ENCODE peak calls at places on chromosomes 4 and X, in seven cellular contexts. O, K, Q, Z, B, R and U are unnamed samples.

GRCh38 chrX:9586992-9587392 is 122.1 kb downstream of the TBL1X start:
- DNase-seq in O (peak), K (no peak), Q (no peak), Z (no peak), B (no peak), R (no peak), U (peak)

GRCh38 chr4:79042079-79042674 is 102.9 kb upstream of the PAQR3 start:
- DNase-seq in O (peak), K (no peak), Q (peak), Z (no peak), B (no peak), R (peak), U (peak)

GRCh38 chrX:130111220-130111934 is 1.1 kb upstream of the ELF4 start:
- DNase-seq in O (peak), K (no peak), Q (no peak), Z (no peak), B (no peak), R (no peak), U (peak)

GRCh38 chr4:17463606-17464005 is 48.3 kb downstream of the QDPR start:
- DNase-seq in O (no peak), K (no peak), Q (no peak), Z (no peak), B (no peak), R (no peak), U (no peak)

GRCh38 chr4:6647169-6647568 is 6.7 kb downstream of the MRFAP1 start:
- DNase-seq in O (no peak), K (no peak), Q (no peak), Z (no peak), B (no peak), R (no peak), U (no peak)

GRCh38 chrX:1444896-1445480 is 7.7 kb downstream of the ASMTL start:
- DNase-seq in O (no peak), K (no peak), Q (no peak), Z (no peak), B (no peak), R (no peak), U (no peak)

GRCh38 chr4:182752158-182752910 is 164.9 kb downstream of the DCTD start:
- DNase-seq in O (peak), K (no peak), Q (no peak), Z (no peak), B (no peak), R (peak), U (no peak)

GRCh38 chr4:140163029-140163810 is 9.2 kb upstream of the MAML3 start:
- DNase-seq in O (no peak), K (no peak), Q (no peak), Z (no peak), B (no peak), R (peak), U (no peak)

GRCh38 chr4:120841580-120841979 is 80.9 kb downstream of the PRDM5 start:
- DNase-seq in O (no peak), K (no peak), Q (no peak), Z (no peak), B (no peak), R (peak), U (no peak)

GRCh38 chrX:331145-331771 is 12.7 kb upstream of the GTPBP6 start:
- DNase-seq in O (peak), K (no peak), Q (peak), Z (no peak), B (no peak), R (peak), U (peak)

GRCh38 chr4:16544251-16544721 is 318.0 kb upstream of the TAPT1 start:
- DNase-seq in O (no peak), K (no peak), Q (no peak), Z (no peak), B (no peak), R (peak), U (no peak)

GRCh38 chr4:3107271-3108185 is 33.0 kb downstream of the HTT start:
- DNase-seq in O (no peak), K (no peak), Q (peak), Z (no peak), B (no peak), R (peak), U (no peak)

GRCh38 chr4:5798447-5798846 is 87.4 kb downstream of the EVC start:
- DNase-seq in O (no peak), K (no peak), Q (no peak), Z (no peak), B (no peak), R (no peak), U (no peak)

GRCh38 chr4:132502096-132502552 is 647.0 kb upstream of the PCDH10 start:
- DNase-seq in O (no peak), K (no peak), Q (no peak), Z (no peak), B (no peak), R (no peak), U (no peak)

GRCh38 chr4:100935090-100935489 is 412.2 kb downstream of the PPP3CA start:
- DNase-seq in O (peak), K (no peak), Q (peak), Z (no peak), B (peak), R (peak), U (peak)

GRCh38 chrX:104254442-104255115 is at the start of gene ESX1:
- DNase-seq in O (peak), K (no peak), Q (peak), Z (no peak), B (no peak), R (no peak), U (no peak)

GRCh38 chrX:120452131-120452530 is 17.0 kb downstream of the LAMP2 start:
- DNase-seq in O (peak), K (no peak), Q (peak), Z (no peak), B (no peak), R (peak), U (peak)

GRCh38 chrX:53594354-53594753 is 92.2 kb downstream of the HUWE1 start:
- DNase-seq in O (no peak), K (no peak), Q (no peak), Z (no peak), B (peak), R (peak), U (no peak)

GRCh38 chr4:155367608-155368007 is 9.2 kb downstream of the MAP9 start:
- DNase-seq in O (no peak), K (no peak), Q (no peak), Z (no peak), B (no peak), R (no peak), U (no peak)

GRCh38 chr4:108008721-108009120 is 19.0 kb downstream of the HADH start:
- DNase-seq in O (no peak), K (no peak), Q (no peak), Z (no peak), B (no peak), R (peak), U (no peak)

GRCh38 chr4:149029056-149029651 is 586.9 kb upstream of the NR3C2 start:
- DNase-seq in O (peak), K (no peak), Q (no peak), Z (no peak), B (no peak), R (no peak), U (no peak)

GRCh38 chr4:121072080-121072835 is at the start of gene NDNF:
- DNase-seq in O (peak), K (no peak), Q (peak), Z (peak), B (no peak), R (peak), U (peak)

GRCh38 chrX:63713510-63713909 is 71.5 kb downstream of the ARHGEF9 start:
- DNase-seq in O (peak), K (no peak), Q (no peak), Z (no peak), B (no peak), R (peak), U (no peak)

GRCh38 chrX:39716802-39717540 is 380.8 kb downstream of the BCOR start:
- DNase-seq in O (no peak), K (no peak), Q (no peak), Z (no peak), B (no peak), R (no peak), U (no peak)

GRCh38 chr4:5823542-5824211 is 69.2 kb downstream of the CRMP1 start:
- DNase-seq in O (no peak), K (no peak), Q (no peak), Z (no peak), B (no peak), R (no peak), U (no peak)

GRCh38 chr4:868421-868820 is 42.5 kb upstream of the CPLX1 start:
- DNase-seq in O (no peak), K (no peak), Q (no peak), Z (no peak), B (no peak), R (no peak), U (no peak)

GRCh38 chr4:145130788-145131398 is 32.8 kb downstream of the ABCE1 start:
- DNase-seq in O (no peak), K (no peak), Q (no peak), Z (no peak), B (no peak), R (peak), U (no peak)

GRCh38 chrX:78643874-78644273 is 15.3 kb downstream of the RTL3 start:
- DNase-seq in O (no peak), K (no peak), Q (no peak), Z (no peak), B (no peak), R (no peak), U (no peak)

GRCh38 chr4:97139796-97140195 is 1003.5 kb downstream of the STPG2 start:
- DNase-seq in O (no peak), K (no peak), Q (no peak), Z (no peak), B (no peak), R (no peak), U (no peak)

GRCh38 chrX:123731987-123732678 is 719 bp downstream of the THOC2 start:
- DNase-seq in O (peak), K (no peak), Q (peak), Z (no peak), B (peak), R (no peak), U (peak)

GRCh38 chr4:147689062-147689461 is 5.1 kb upstream of the PRMT9 start:
- DNase-seq in O (no peak), K (no peak), Q (no peak), Z (no peak), B (no peak), R (no peak), U (no peak)

GRCh38 chr4:36551697-36552214 is 270.3 kb downstream of the DTHD1 start:
- DNase-seq in O (peak), K (peak), Q (no peak), Z (no peak), B (no peak), R (no peak), U (no peak)

GRCh38 chr4:94791701-94792100 is 33.9 kb downstream of the BMPR1B start:
- DNase-seq in O (no peak), K (no peak), Q (no peak), Z (no peak), B (no peak), R (no peak), U (no peak)

GRCh38 chr4:152010680-152011079 is 249.9 kb upstream of the GATB start:
- DNase-seq in O (peak), K (no peak), Q (no peak), Z (no peak), B (no peak), R (no peak), U (no peak)

GRCh38 chr4:106301393-106302084 is 14.5 kb downstream of the TBCK start:
- DNase-seq in O (peak), K (no peak), Q (no peak), Z (no peak), B (no peak), R (peak), U (no peak)

GRCh38 chrX:116873678-116874077 is 410.9 kb upstream of the CT83 start:
- DNase-seq in O (no peak), K (no peak), Q (no peak), Z (no peak), B (no peak), R (peak), U (no peak)

GRCh38 chr4:3766207-3766790 is at the start of gene ADRA2C:
- DNase-seq in O (peak), K (no peak), Q (peak), Z (no peak), B (peak), R (no peak), U (peak)

GRCh38 chr4:20362148-20362547 is 110.4 kb downstream of the SLIT2 start:
- DNase-seq in O (peak), K (no peak), Q (no peak), Z (no peak), B (no peak), R (no peak), U (peak)